ENCODE peak calls at places on chromosomes 16 and 17, in eight cellular contexts. S is astrocyte, Q is left ventricle myocardium inferior, Z is adrenal gland, L is lower leg skin, U is choroid plexus epithelial cell, G is vagina, N is PC-3. D is an unnamed sample.

GRCh38 chr16:48413291-48413690 is 28.1 kb upstream of the SIAH1 start:
- DNase-seq in S (no peak), Q (no peak), Z (no peak), L (no peak), U (no peak), G (no peak), N (no peak), D (no peak)

GRCh38 chr16:10927497-10928112 is 14.7 kb downstream of the DEXI start:
- DNase-seq in S (no peak), Q (no peak), Z (no peak), L (no peak), U (no peak), G (no peak), N (no peak), D (no peak)

GRCh38 chr17:3843935-3844516 is 2.0 kb downstream of the NCBP3 start:
- DNase-seq in S (no peak), Q (no peak), Z (peak), L (no peak), U (peak), G (no peak), N (peak), D (peak)

GRCh38 chr16:26382607-26383006 is 684.1 kb upstream of the C16orf82 start:
- DNase-seq in S (no peak), Q (no peak), Z (no peak), L (no peak), U (no peak), G (peak), N (no peak), D (no peak)

GRCh38 chr17:38421224-38421841 is 6.9 kb upstream of the ARHGAP23 start:
- DNase-seq in S (peak), Q (no peak), Z (no peak), L (no peak), U (peak), G (no peak), N (no peak), D (peak)

GRCh38 chr17:19724501-19725420 is 8.4 kb upstream of the SLC47A2 start:
- DNase-seq in S (no peak), Q (peak), Z (peak), L (peak), U (no peak), G (no peak), N (no peak), D (no peak)

GRCh38 chr16:13307255-13307654 is 405.9 kb downstream of the SHISA9 start:
- DNase-seq in S (peak), Q (no peak), Z (no peak), L (no peak), U (peak), G (no peak), N (no peak), D (peak)

GRCh38 chr16:22297114-22297870 is at the start of gene POLR3E:
- DNase-seq in S (peak), Q (peak), Z (peak), L (peak), U (peak), G (peak), N (peak), D (peak)

GRCh38 chr16:66900721-66901441 is 17.8 kb downstream of the CDH16 start:
- DNase-seq in S (no peak), Q (no peak), Z (no peak), L (no peak), U (no peak), G (no peak), N (no peak), D (no peak)

GRCh38 chr16:6571044-6571443 is 761.6 kb upstream of the RBFOX1 start:
- DNase-seq in S (no peak), Q (no peak), Z (no peak), L (no peak), U (no peak), G (no peak), N (no peak), D (no peak)

GRCh38 chr17:34161600-34161999 is 93.5 kb upstream of the CCL2 start:
- DNase-seq in S (no peak), Q (no peak), Z (no peak), L (no peak), U (no peak), G (peak), N (no peak), D (no peak)

GRCh38 chr17:57114085-57114673 is 29.1 kb downstream of the AKAP1 start:
- DNase-seq in S (no peak), Q (peak), Z (peak), L (peak), U (peak), G (no peak), N (peak), D (no peak)

GRCh38 chr17:30091166-30091670 is 25.4 kb upstream of the NSRP1 start:
- DNase-seq in S (peak), Q (no peak), Z (no peak), L (no peak), U (no peak), G (no peak), N (no peak), D (no peak)

GRCh38 chr16:59634951-59635350 is 900.8 kb upstream of the GOT2 start:
- DNase-seq in S (peak), Q (no peak), Z (no peak), L (no peak), U (peak), G (no peak), N (no peak), D (no peak)

GRCh38 chr16:49698931-49699715 is 156.8 kb downstream of the ZNF423 start:
- DNase-seq in S (peak), Q (peak), Z (peak), L (no peak), U (peak), G (no peak), N (no peak), D (no peak)

GRCh38 chr16:21646721-21647561 is 5.5 kb downstream of the IGSF6 start:
- DNase-seq in S (no peak), Q (no peak), Z (no peak), L (no peak), U (no peak), G (no peak), N (no peak), D (peak)

GRCh38 chr17:62672957-62673356 is 45.5 kb downstream of the MRC2 start:
- DNase-seq in S (no peak), Q (no peak), Z (no peak), L (no peak), U (no peak), G (no peak), N (no peak), D (no peak)

GRCh38 chr16:69567031-69567680 is 1.4 kb downstream of the NFAT5 start:
- DNase-seq in S (peak), Q (no peak), Z (no peak), L (no peak), U (peak), G (no peak), N (peak), D (no peak)

GRCh38 chr17:48843172-48843900 is 12.5 kb downstream of the CALCOCO2 start:
- DNase-seq in S (peak), Q (no peak), Z (no peak), L (no peak), U (peak), G (no peak), N (no peak), D (peak)

GRCh38 chr17:48261297-48261880 is 153.8 kb downstream of the SNX11 start:
- DNase-seq in S (no peak), Q (no peak), Z (no peak), L (no peak), U (peak), G (no peak), N (peak), D (no peak)

GRCh38 chr17:6569391-6570302 is 13.3 kb upstream of the PITPNM3 start:
- DNase-seq in S (no peak), Q (no peak), Z (peak), L (no peak), U (peak), G (peak), N (no peak), D (no peak)

GRCh38 chr17:75875182-75875939 is 3.0 kb downstream of the TRIM47 start:
- DNase-seq in S (no peak), Q (no peak), Z (no peak), L (no peak), U (no peak), G (no peak), N (no peak), D (no peak)

GRCh38 chr17:3935140-3935542 is 18.9 kb upstream of the P2RX1 start:
- DNase-seq in S (peak), Q (peak), Z (peak), L (no peak), U (peak), G (no peak), N (peak), D (peak)

GRCh38 chr16:88854306-88855111 is 2.2 kb downstream of the GALNS start:
- DNase-seq in S (no peak), Q (no peak), Z (no peak), L (no peak), U (no peak), G (no peak), N (no peak), D (no peak)

GRCh38 chr17:75550139-75550465 is 24.6 kb downstream of the LLGL2 start:
- DNase-seq in S (no peak), Q (no peak), Z (no peak), L (no peak), U (no peak), G (no peak), N (no peak), D (no peak)

GRCh38 chr17:40791808-40792436 is 7.8 kb downstream of the KRT28 start:
- DNase-seq in S (peak), Q (no peak), Z (no peak), L (no peak), U (peak), G (no peak), N (peak), D (peak)

GRCh38 chr17:222172-222571 is 40.7 kb upstream of the DOC2B start:
- DNase-seq in S (no peak), Q (peak), Z (no peak), L (no peak), U (no peak), G (no peak), N (no peak), D (no peak)

GRCh38 chr16:80924372-80924978 is 82.2 kb downstream of the CMC2 start:
- DNase-seq in S (peak), Q (peak), Z (peak), L (no peak), U (peak), G (no peak), N (peak), D (peak)

GRCh38 chr17:38908676-38909181 is 16.7 kb upstream of the LASP1NB start:
- DNase-seq in S (no peak), Q (no peak), Z (no peak), L (no peak), U (no peak), G (no peak), N (no peak), D (no peak)

GRCh38 chr16:64711596-64711995 is 410.3 kb downstream of the CDH11 start:
- DNase-seq in S (peak), Q (no peak), Z (no peak), L (no peak), U (no peak), G (no peak), N (no peak), D (no peak)

GRCh38 chr16:48054881-48055601 is 100.8 kb downstream of the ABCC12 start:
- DNase-seq in S (peak), Q (no peak), Z (peak), L (peak), U (peak), G (no peak), N (peak), D (peak)

GRCh38 chr17:3667366-3668278 is 756 bp downstream of the TAX1BP3 start:
- DNase-seq in S (peak), Q (peak), Z (peak), L (peak), U (peak), G (peak), N (peak), D (peak)

GRCh38 chr17:3978421-3979275 is 14.4 kb upstream of the ATP2A3 start:
- DNase-seq in S (no peak), Q (no peak), Z (peak), L (no peak), U (no peak), G (no peak), N (peak), D (no peak)

GRCh38 chr17:31877911-31878702 is 19.1 kb upstream of the COPRS start:
- DNase-seq in S (peak), Q (no peak), Z (no peak), L (no peak), U (peak), G (no peak), N (no peak), D (peak)

GRCh38 chr17:4947010-4947410 is 1.3 kb downstream of the PFN1 start:
- DNase-seq in S (no peak), Q (no peak), Z (no peak), L (no peak), U (no peak), G (no peak), N (no peak), D (no peak)

GRCh38 chr17:83151442-83152220 is 72.2 kb downstream of the METRNL start:
- DNase-seq in S (peak), Q (no peak), Z (no peak), L (peak), U (peak), G (peak), N (no peak), D (peak)

GRCh38 chr17:41063449-41063848 is 2.2 kb downstream of the KRTAP2-4 start:
- DNase-seq in S (no peak), Q (no peak), Z (no peak), L (no peak), U (no peak), G (no peak), N (peak), D (no peak)

GRCh38 chr17:17957584-17957916 is 14.7 kb downstream of the TOM1L2 start:
- DNase-seq in S (no peak), Q (no peak), Z (no peak), L (no peak), U (no peak), G (no peak), N (peak), D (no peak)

DNA sequence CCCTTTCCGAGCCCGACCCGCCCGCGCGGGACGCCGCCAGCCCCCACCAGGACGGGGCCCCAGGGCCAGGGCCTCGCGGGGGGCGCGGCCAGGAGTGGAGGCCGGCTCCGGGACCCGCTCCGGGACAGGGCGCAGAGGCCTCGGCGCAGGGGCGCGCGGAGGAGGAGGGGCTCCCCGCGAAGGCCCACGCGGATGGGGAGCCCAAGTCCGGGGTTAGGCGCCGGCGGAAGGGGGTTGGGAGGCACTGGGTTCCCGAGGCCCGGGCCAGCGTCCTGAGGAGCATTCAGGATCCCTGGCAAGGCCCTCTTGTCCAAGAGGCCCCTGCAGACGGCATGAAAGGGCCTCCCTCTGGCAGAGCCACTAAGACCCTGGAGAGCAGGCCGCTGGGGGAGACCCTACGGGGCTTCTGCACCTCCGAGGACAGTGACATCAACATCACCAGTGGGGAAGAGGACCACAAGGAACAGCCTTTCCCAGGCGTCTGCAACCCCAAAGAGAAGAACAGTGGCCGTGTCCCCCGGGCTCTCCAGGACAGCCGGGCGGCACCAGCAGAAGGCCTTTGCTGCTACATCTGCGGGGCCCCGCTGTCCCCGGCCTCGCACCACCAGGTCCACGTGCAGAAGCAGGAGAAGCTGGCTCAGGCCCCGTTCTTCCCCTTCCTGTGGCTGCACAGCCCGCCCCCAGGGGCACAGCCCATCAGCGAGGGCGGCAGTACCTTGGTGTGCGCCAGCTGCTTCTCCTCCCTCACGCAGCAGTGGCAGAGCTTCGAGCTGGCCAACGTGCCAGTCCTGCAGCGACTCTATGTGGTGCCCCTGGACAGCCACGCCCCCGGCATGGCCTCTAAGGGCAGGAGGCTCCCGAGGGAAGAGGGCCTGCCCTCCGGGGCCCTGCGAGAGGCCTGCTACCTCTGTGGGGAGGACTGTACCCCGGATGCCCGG is 58.1 kb upstream of the CIBAR2 start:
- DNase-seq in S (no peak), Q (no peak), Z (no peak), L (no peak), U (no peak), G (no peak), N (no peak), D (no peak)
- TF ChIP-seq CTCF in S (no peak), Q (no peak), Z (no peak), L (no peak), U (no peak), G (no peak), N (no peak), D (no peak)

GRCh38 chr17:28407130-28407973 is 1.3 kb upstream of the SLC46A1 start:
- DNase-seq in S (no peak), Q (no peak), Z (no peak), L (no peak), U (no peak), G (no peak), N (no peak), D (no peak)

GRCh38 chr17:28404812-28405570 is 1.0 kb downstream of the SLC46A1 start:
- DNase-seq in S (no peak), Q (no peak), Z (no peak), L (no peak), U (no peak), G (no peak), N (no peak), D (no peak)

GRCh38 chr17:28407974-28408306 is 1.9 kb upstream of the SLC46A1 start:
- DNase-seq in S (no peak), Q (no peak), Z (no peak), L (no peak), U (no peak), G (no peak), N (no peak), D (no peak)

GRCh38 chr17:28405632-28406477 is at the start of gene SLC46A1:
- DNase-seq in S (no peak), Q (peak), Z (peak), L (peak), U (peak), G (no peak), N (peak), D (peak)

DNA sequence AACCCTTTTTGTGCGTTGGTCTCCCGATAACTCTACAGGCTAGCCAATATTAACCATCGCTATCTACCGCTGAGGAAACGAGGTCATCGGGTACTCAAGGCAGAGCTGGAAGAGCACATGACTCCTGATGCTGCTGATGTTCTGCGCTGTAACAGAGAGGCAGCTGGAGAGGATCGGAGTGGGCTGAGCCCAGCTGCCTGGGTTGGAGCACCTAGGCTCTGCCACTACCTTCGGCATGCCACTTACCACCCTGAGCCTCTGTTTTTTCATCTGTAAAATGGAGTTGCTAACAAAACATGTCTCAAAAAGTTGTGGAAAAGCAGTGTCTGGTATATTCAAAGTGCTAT is 439 bp upstream of the SLC46A1 start:
- DNase-seq in S (no peak), Q (no peak), Z (peak), L (no peak), U (peak), G (no peak), N (no peak), D (peak)
- H3K4me3 ChIP-seq in S (peak), Q (peak), Z (no peak), L (peak), U (peak), G (peak), N (peak), D (peak)

DNA sequence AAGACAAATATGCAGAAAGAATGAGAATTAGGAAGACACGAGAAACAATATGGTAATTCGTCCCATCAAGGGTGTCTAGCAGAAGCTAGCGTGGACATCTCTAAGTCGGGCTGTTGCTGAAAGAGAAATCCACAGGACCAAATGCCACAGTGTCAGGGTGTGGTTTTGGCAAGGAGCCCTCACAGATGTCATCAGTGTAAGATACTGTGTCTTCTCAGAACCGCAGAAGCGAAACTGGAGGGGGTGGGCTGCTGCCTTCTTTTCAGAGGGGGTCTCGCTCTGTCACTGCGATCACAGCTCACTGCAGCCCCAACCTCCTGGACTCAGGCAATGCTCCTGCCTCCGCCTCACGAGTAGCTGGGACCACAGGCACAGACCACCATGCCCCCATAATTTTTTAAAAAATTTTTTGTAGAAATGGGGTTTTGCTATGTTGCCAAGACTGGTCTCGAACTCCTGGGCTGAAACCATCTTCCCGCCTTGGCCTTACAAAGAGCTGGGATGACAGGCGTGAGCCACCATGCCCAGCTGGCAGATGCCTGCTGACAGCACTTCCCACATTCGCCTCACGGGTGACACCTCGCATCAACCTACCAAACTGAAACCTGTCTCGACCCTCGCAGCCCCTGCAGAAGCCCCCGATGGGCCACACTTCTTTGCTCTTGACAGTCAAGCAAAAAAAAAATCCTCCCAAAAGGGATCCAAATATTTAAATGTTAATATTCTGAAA is 26.2 kb downstream of the TRAP1 start:
- DNase-seq in S (no peak), Q (no peak), Z (no peak), L (peak), U (peak), G (no peak), N (no peak), D (peak)
- TF ChIP-seq CTCF in S (no peak), Q (peak), Z (no peak), L (no peak), U (no peak), G (no peak), N (no peak), D (no peak)

GRCh38 chr17:80352991-80353665 is 61.8 kb upstream of the ENDOV start:
- DNase-seq in S (no peak), Q (no peak), Z (no peak), L (no peak), U (no peak), G (no peak), N (no peak), D (no peak)
- H3K4me3 ChIP-seq in S (no peak), Q (no peak), Z (no peak), L (no peak), U (no peak), G (no peak), N (no peak), D (no peak)

DNA sequence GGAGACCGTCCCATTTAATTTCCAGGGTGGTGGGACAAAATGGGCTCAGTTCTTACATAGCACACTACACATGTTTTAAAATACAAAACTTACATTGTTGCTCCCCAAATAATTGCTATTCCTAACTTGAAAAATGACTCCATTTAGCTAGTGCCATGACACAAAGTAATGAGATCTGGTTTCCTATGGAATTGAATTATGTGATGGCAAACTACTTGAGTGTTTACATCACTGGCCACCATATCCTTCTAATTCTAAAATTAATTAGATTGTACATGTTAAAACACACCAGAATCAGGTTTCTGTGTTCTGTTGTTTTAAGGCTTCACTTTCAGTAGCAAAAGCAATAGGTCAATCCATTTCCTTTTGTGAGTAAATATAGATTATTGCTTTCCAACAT is 6.4 kb downstream of the PSME3IP1 start:
- DNase-seq in S (no peak), Q (no peak), Z (no peak), L (no peak), U (no peak), G (no peak), N (no peak), D (no peak)
- TF ChIP-seq CTCF in S (no peak), Q (no peak), Z (no peak), L (no peak), U (no peak), G (no peak), N (no peak), D (no peak)

GRCh38 chr16:75262800-75263127 is 11.3 kb upstream of the BCAR1 start:
- DNase-seq in S (no peak), Q (no peak), Z (no peak), L (no peak), U (no peak), G (no peak), N (no peak), D (no peak)
- H3K4me3 ChIP-seq in S (no peak), Q (peak), Z (no peak), L (no peak), U (no peak), G (peak), N (no peak), D (no peak)

D was measured in fibroblast of villous mesenchyme.